ENCODE peak calls at places on chromosome 5, in seven cellular contexts. V, C, S, H, W, N and Q are unnamed samples. For H3K4me1, the result is how much of the 10 kb centered on the place peaks cover.

GRCh38 chr5:105330185-105330584 is 1767.6 kb upstream of the NUDT12 start:
- DNase-seq in W (no peak), V (no peak), H (no peak), N (no peak), C (no peak), S (no peak), Q (no peak)

GRCh38 chr5:65722575-65723424 is 795 bp downstream of the NLN start:
- DNase-seq in N (no peak), C (no peak), H (peak), W (peak), S (peak), V (no peak), Q (peak)

GRCh38 chr5:37553720-37554402 is 174.7 kb downstream of the WDR70 start:
- DNase-seq in H (no peak), V (no peak), W (peak), C (no peak), N (no peak), S (no peak), Q (no peak)

GRCh38 chr5:115424030-115424429 is 120.5 kb downstream of the FEM1C start:
- DNase-seq in N (no peak), W (no peak), S (no peak), V (no peak), C (peak), H (no peak), Q (no peak)

GRCh38 chr5:143653256-143653655 is 158.7 kb upstream of the HMHB1 start:
- DNase-seq in H (no peak), W (no peak), V (no peak), N (no peak), S (no peak), C (no peak), Q (no peak)

GRCh38 chr5:141743652-141744333 is 61.8 kb upstream of the ARAP3 start:
- DNase-seq in S (no peak), C (no peak), H (no peak), V (no peak), N (no peak), W (no peak), Q (no peak)

GRCh38 chr5:68582284-68582683 is 366.7 kb downstream of the PIK3R1 start:
- DNase-seq in C (no peak), S (no peak), V (no peak), N (no peak), W (no peak), H (no peak), Q (no peak)

GRCh38 chr5:141567513-141568117 is 51.2 kb downstream of the DIAPH1 start:
- DNase-seq in V (no peak), W (no peak), S (peak), H (no peak), C (no peak), N (no peak), Q (no peak)

GRCh38 chr5:125550237-125550636 is 803.8 kb upstream of the ZNF608 start:
- DNase-seq in C (no peak), N (no peak), V (no peak), W (no peak), S (no peak), H (no peak), Q (no peak)

DNA sequence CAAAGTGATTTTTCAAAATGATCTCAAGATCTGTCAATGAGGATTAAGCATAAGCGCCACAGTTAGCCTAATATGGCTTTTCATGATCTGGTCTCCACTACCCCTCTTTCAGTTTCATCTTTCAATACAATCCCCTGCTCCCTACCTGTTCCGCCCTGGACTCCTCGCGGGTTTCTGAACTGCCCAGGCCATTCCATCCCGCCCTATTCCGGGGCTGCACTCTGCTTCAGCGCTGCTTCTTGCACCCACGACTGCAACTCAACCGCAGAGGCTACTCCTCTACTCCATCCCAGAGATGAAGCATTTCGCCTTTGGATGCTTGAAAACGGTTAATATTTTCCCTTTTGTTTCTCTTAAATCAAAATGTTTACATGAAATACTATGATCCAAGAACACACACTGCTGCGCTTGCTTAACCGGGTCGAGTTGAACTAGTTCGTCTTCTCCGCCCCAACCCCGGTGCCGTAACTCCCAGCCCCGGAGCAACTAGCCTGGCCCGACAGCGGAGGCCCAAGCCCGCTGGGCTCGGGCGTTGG is 716 bp upstream of the OTULIN start:
- DNase-seq in C (no peak), W (peak), N (no peak), H (no peak), V (peak), S (peak), Q (no peak)
- H3K4me1 ChIP-seq in C (under half), W (under half), N (under half), H (under half), V (under half), S (half or more), Q (under half)

GRCh38 chr5:123151227-123151951 is 62.3 kb downstream of the PRDM6 start:
- DNase-seq in S (no peak), H (no peak), V (no peak), C (no peak), N (no peak), W (no peak), Q (no peak)

GRCh38 chr5:123147741-123148140 is 58.7 kb downstream of the PRDM6 start:
- DNase-seq in N (no peak), C (no peak), H (no peak), W (no peak), V (no peak), S (no peak), Q (no peak)

GRCh38 chr5:123154857-123155467 is 65.9 kb downstream of the PRDM6 start:
- DNase-seq in V (no peak), S (no peak), H (no peak), N (peak), C (no peak), W (no peak), Q (no peak)

GRCh38 chr5:123147128-123147527 is 58.1 kb downstream of the PRDM6 start:
- DNase-seq in W (no peak), V (no peak), H (no peak), N (no peak), C (no peak), S (no peak), Q (no peak)

DNA sequence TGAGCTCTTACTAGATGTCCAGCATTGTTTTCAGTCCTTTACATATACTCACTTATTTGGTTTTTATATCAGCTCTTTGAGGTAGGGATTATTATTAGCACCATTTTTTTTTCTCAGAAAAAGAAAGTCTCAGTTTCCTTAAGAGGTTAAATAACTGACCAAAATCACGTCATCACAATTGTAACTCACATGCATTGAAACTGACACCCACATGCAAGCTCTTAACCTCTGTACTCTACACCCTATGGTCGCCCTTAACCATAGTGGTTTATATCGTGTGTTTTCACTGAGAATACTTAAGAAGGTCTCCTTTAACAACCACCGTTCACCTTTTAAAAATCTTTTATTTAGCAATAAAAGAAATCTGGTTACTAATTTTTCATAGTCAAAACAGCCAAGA is 61.0 kb downstream of the PRDM6 start:
- DNase-seq in S (no peak), H (no peak), C (no peak), V (no peak), N (no peak), W (no peak), Q (no peak)
- H3K4me1 ChIP-seq in S (under half), H (under half), C (under half), V (under half), N (under half), W (under half), Q (under half)

GRCh38 chr5:150503386-150503785 is 4.5 kb upstream of the NDST1 start:
- DNase-seq in S (no peak), C (no peak), V (no peak), N (no peak), H (no peak), W (no peak), Q (no peak)
- H3K4me1 ChIP-seq in S (under half), C (half or more), V (half or more), N (under half), H (under half), W (under half), Q (half or more)

GRCh38 chr5:170357853-170358497 is 31.2 kb downstream of the KCNMB1 start:
- DNase-seq in V (peak), C (peak), H (no peak), W (peak), S (peak), N (peak), Q (peak)

GRCh38 chr5:170353946-170354345 is 35.2 kb downstream of the KCNMB1 start:
- DNase-seq in V (no peak), S (no peak), N (peak), W (no peak), C (no peak), H (no peak), Q (no peak)

GRCh38 chr5:170360712-170361501 is 28.3 kb downstream of the KCNMB1 start:
- DNase-seq in V (no peak), S (no peak), C (no peak), N (no peak), H (no peak), W (no peak), Q (no peak)

GRCh38 chr5:170353011-170353890 is 35.9 kb downstream of the KCNMB1 start:
- DNase-seq in S (no peak), W (no peak), C (no peak), H (no peak), N (no peak), V (no peak), Q (no peak)

GRCh38 chr5:170355601-170356098 is 33.5 kb downstream of the KCNMB1 start:
- DNase-seq in S (no peak), H (no peak), W (no peak), N (no peak), V (no peak), C (peak), Q (no peak)
- H3K4me1 ChIP-seq in S (under half), H (under half), W (under half), N (under half), V (under half), C (under half), Q (under half)

GRCh38 chr5:57186194-57186593 is 12.3 kb downstream of the GPBP1 start:
- DNase-seq in W (no peak), H (no peak), S (no peak), N (no peak), V (no peak), C (no peak), Q (no peak)
- H3K4me1 ChIP-seq in W (under half), H (under half), S (half or more), N (under half), V (half or more), C (half or more), Q (under half)

GRCh38 chr5:619444-619843 is 7.3 kb downstream of the CEP72 start:
- DNase-seq in H (no peak), S (no peak), W (no peak), V (peak), N (no peak), C (no peak), Q (peak)

GRCh38 chr5:622359-622758 is 10.2 kb downstream of the CEP72 start:
- DNase-seq in V (peak), W (no peak), C (no peak), S (no peak), H (no peak), N (no peak), Q (no peak)

GRCh38 chr5:621341-621761 is 9.2 kb downstream of the CEP72 start:
- DNase-seq in S (no peak), C (no peak), N (no peak), W (no peak), H (no peak), V (peak), Q (no peak)

GRCh38 chr5:620152-620551 is 8.0 kb downstream of the CEP72 start:
- DNase-seq in C (no peak), H (no peak), W (no peak), N (no peak), S (no peak), V (peak), Q (no peak)

GRCh38 chr5:620586-621180 is 8.5 kb downstream of the CEP72 start:
- DNase-seq in V (peak), S (no peak), N (no peak), W (no peak), H (no peak), C (no peak), Q (peak)
- H3K4me1 ChIP-seq in V (under half), S (under half), N (under half), W (under half), H (under half), C (under half), Q (under half)